ENCODE peak calls at places on chromosomes 5 and 9, in four cellular contexts. One of them, this sample, is unnamed.

GRCh38 chr5:36876965-36877666 is 547 bp downstream of the NIPBL start:
- DNase-seq in upper lobe of left lung: peak
- DNase-seq in foreskin keratinocyte: peak
- DNase-seq in fibroblast of lung: peak
- DNase-seq in this sample: no peak

GRCh38 chr9:96203867-96204412 is 98.0 kb downstream of the HSD17B3 start:
- DNase-seq in upper lobe of left lung: no peak
- DNase-seq in foreskin keratinocyte: no peak
- DNase-seq in fibroblast of lung: peak
- DNase-seq in this sample: no peak

GRCh38 chr5:178940569-178941360 is at the start of gene ZNF454:
- DNase-seq in upper lobe of left lung: peak
- DNase-seq in foreskin keratinocyte: peak
- DNase-seq in fibroblast of lung: peak
- DNase-seq in this sample: peak

GRCh38 chr9:112094948-112095779 is 79.9 kb downstream of the SUSD1 start:
- DNase-seq in upper lobe of left lung: no peak
- DNase-seq in foreskin keratinocyte: no peak
- DNase-seq in fibroblast of lung: no peak
- DNase-seq in this sample: no peak

GRCh38 chr5:171986772-171987171 is 19.7 kb downstream of the FBXW11 start:
- DNase-seq in upper lobe of left lung: no peak
- DNase-seq in foreskin keratinocyte: no peak
- DNase-seq in fibroblast of lung: no peak
- DNase-seq in this sample: no peak

GRCh38 chr9:108347463-108348153 is 508.2 kb downstream of the ACTL7B start:
- DNase-seq in upper lobe of left lung: no peak
- DNase-seq in foreskin keratinocyte: no peak
- DNase-seq in fibroblast of lung: no peak
- DNase-seq in this sample: no peak

GRCh38 chr5:15522141-15522540 is 22.2 kb downstream of the FBXL7 start:
- DNase-seq in upper lobe of left lung: no peak
- DNase-seq in foreskin keratinocyte: no peak
- DNase-seq in fibroblast of lung: no peak
- DNase-seq in this sample: no peak

GRCh38 chr9:15135167-15135792 is 171.7 kb downstream of the TTC39B start:
- DNase-seq in upper lobe of left lung: peak
- DNase-seq in foreskin keratinocyte: no peak
- DNase-seq in fibroblast of lung: peak
- DNase-seq in this sample: no peak

GRCh38 chr9:21579209-21579608 is 97.1 kb upstream of the IFNE start:
- DNase-seq in upper lobe of left lung: no peak
- DNase-seq in foreskin keratinocyte: no peak
- DNase-seq in fibroblast of lung: peak
- DNase-seq in this sample: no peak

GRCh38 chr5:110769282-110769681 is 30.5 kb downstream of the SLC25A46 start:
- DNase-seq in upper lobe of left lung: no peak
- DNase-seq in foreskin keratinocyte: no peak
- DNase-seq in fibroblast of lung: peak
- DNase-seq in this sample: no peak

GRCh38 chr9:133425049-133425632 is 3.0 kb downstream of the ADAMTS13 start:
- DNase-seq in upper lobe of left lung: no peak
- DNase-seq in foreskin keratinocyte: no peak
- DNase-seq in fibroblast of lung: no peak
- DNase-seq in this sample: no peak

GRCh38 chr5:180976518-180976917 is 12.1 kb upstream of the BTNL3 start:
- DNase-seq in upper lobe of left lung: no peak
- DNase-seq in foreskin keratinocyte: no peak
- DNase-seq in fibroblast of lung: no peak
- DNase-seq in this sample: no peak

GRCh38 chr5:110900829-110901228 is 162.0 kb downstream of the SLC25A46 start:
- DNase-seq in upper lobe of left lung: no peak
- DNase-seq in foreskin keratinocyte: peak
- DNase-seq in fibroblast of lung: peak
- DNase-seq in this sample: peak

GRCh38 chr5:29150840-29151239 is 2042.6 kb upstream of the CDH6 start:
- DNase-seq in upper lobe of left lung: no peak
- DNase-seq in foreskin keratinocyte: no peak
- DNase-seq in fibroblast of lung: no peak
- DNase-seq in this sample: no peak

GRCh38 chr5:7540806-7541205 is 144.9 kb downstream of the ADCY2 start:
- DNase-seq in upper lobe of left lung: no peak
- DNase-seq in foreskin keratinocyte: no peak
- DNase-seq in fibroblast of lung: no peak
- DNase-seq in this sample: no peak

GRCh38 chr5:174559141-174559540 is 165.2 kb upstream of the MSX2 start:
- DNase-seq in upper lobe of left lung: no peak
- DNase-seq in foreskin keratinocyte: peak
- DNase-seq in fibroblast of lung: peak
- DNase-seq in this sample: no peak

GRCh38 chr9:134877541-134877940 is 3.1 kb upstream of the FCN2 start:
- DNase-seq in upper lobe of left lung: no peak
- DNase-seq in foreskin keratinocyte: no peak
- DNase-seq in fibroblast of lung: no peak
- DNase-seq in this sample: no peak

GRCh38 chr5:72067682-72068470 is 39.4 kb upstream of the MAP1B start:
- DNase-seq in upper lobe of left lung: no peak
- DNase-seq in foreskin keratinocyte: peak
- DNase-seq in fibroblast of lung: peak
- DNase-seq in this sample: peak

GRCh38 chr9:75333624-75334023 is 245.3 kb downstream of the OSTF1 start:
- DNase-seq in upper lobe of left lung: no peak
- DNase-seq in foreskin keratinocyte: no peak
- DNase-seq in fibroblast of lung: no peak
- DNase-seq in this sample: no peak

GRCh38 chr9:136502196-136502595 is 19.4 kb upstream of the SEC16A start:
- DNase-seq in upper lobe of left lung: no peak
- DNase-seq in foreskin keratinocyte: no peak
- DNase-seq in fibroblast of lung: no peak
- DNase-seq in this sample: no peak

GRCh38 chr5:150153957-150154617 is 1.6 kb downstream of the PDGFRB start:
- DNase-seq in upper lobe of left lung: no peak
- DNase-seq in foreskin keratinocyte: no peak
- DNase-seq in fibroblast of lung: peak
- DNase-seq in this sample: no peak

GRCh38 chr5:91418158-91418557 is 35.0 kb upstream of the ARRDC3 start:
- DNase-seq in upper lobe of left lung: no peak
- DNase-seq in foreskin keratinocyte: no peak
- DNase-seq in fibroblast of lung: no peak
- DNase-seq in this sample: no peak

GRCh38 chr9:6506571-6506970 is 93.6 kb downstream of the UHRF2 start:
- DNase-seq in upper lobe of left lung: no peak
- DNase-seq in foreskin keratinocyte: peak
- DNase-seq in fibroblast of lung: peak
- DNase-seq in this sample: peak

GRCh38 chr5:153159611-153160010 is 330.9 kb upstream of the GRIA1 start:
- DNase-seq in upper lobe of left lung: no peak
- DNase-seq in foreskin keratinocyte: peak
- DNase-seq in fibroblast of lung: peak
- DNase-seq in this sample: no peak

GRCh38 chr9:100534401-100534800 is 43.5 kb upstream of the CAVIN4 start:
- DNase-seq in upper lobe of left lung: no peak
- DNase-seq in foreskin keratinocyte: no peak
- DNase-seq in fibroblast of lung: no peak
- DNase-seq in this sample: no peak

GRCh38 chr9:35791321-35791921 is at the start of gene NPR2:
- DNase-seq in upper lobe of left lung: no peak
- DNase-seq in foreskin keratinocyte: no peak
- DNase-seq in fibroblast of lung: peak
- DNase-seq in this sample: no peak

GRCh38 chr9:111794837-111795556 is at the start of gene SHOC1:
- DNase-seq in upper lobe of left lung: no peak
- DNase-seq in foreskin keratinocyte: no peak
- DNase-seq in fibroblast of lung: no peak
- DNase-seq in this sample: no peak

GRCh38 chr5:151071021-151071420 is 9.8 kb downstream of the TNIP1 start:
- DNase-seq in upper lobe of left lung: no peak
- DNase-seq in foreskin keratinocyte: no peak
- DNase-seq in fibroblast of lung: no peak
- DNase-seq in this sample: no peak

GRCh38 chr5:149471406-149472183 is 79.6 kb downstream of the CSNK1A1 start:
- DNase-seq in upper lobe of left lung: no peak
- DNase-seq in foreskin keratinocyte: no peak
- DNase-seq in fibroblast of lung: peak
- DNase-seq in this sample: no peak

GRCh38 chr9:4617752-4618151 is 44.3 kb upstream of the PLPP6 start:
- DNase-seq in upper lobe of left lung: no peak
- DNase-seq in foreskin keratinocyte: no peak
- DNase-seq in fibroblast of lung: no peak
- DNase-seq in this sample: no peak

GRCh38 chr5:66949066-66949465 is 247.5 kb downstream of the CD180 start:
- DNase-seq in upper lobe of left lung: no peak
- DNase-seq in foreskin keratinocyte: no peak
- DNase-seq in fibroblast of lung: no peak
- DNase-seq in this sample: no peak

GRCh38 chr9:135221951-135222631 is 134.6 kb downstream of the OLFM1 start:
- DNase-seq in upper lobe of left lung: no peak
- DNase-seq in foreskin keratinocyte: no peak
- DNase-seq in fibroblast of lung: no peak
- DNase-seq in this sample: no peak

GRCh38 chr9:12798066-12798770 is 23.4 kb downstream of the LURAP1L start:
- DNase-seq in upper lobe of left lung: no peak
- DNase-seq in foreskin keratinocyte: peak
- DNase-seq in fibroblast of lung: no peak
- DNase-seq in this sample: no peak

GRCh38 chr5:68460147-68460760 is 244.7 kb downstream of the PIK3R1 start:
- DNase-seq in upper lobe of left lung: no peak
- DNase-seq in foreskin keratinocyte: no peak
- DNase-seq in fibroblast of lung: peak
- DNase-seq in this sample: no peak

GRCh38 chr5:168446987-168447386 is 39.3 kb upstream of the RARS1 start:
- DNase-seq in upper lobe of left lung: no peak
- DNase-seq in foreskin keratinocyte: no peak
- DNase-seq in fibroblast of lung: no peak
- DNase-seq in this sample: no peak

GRCh38 chr9:18260527-18260926 is 213.4 kb upstream of the ADAMTSL1 start:
- DNase-seq in upper lobe of left lung: no peak
- DNase-seq in foreskin keratinocyte: no peak
- DNase-seq in fibroblast of lung: peak
- DNase-seq in this sample: no peak

GRCh38 chr5:146440870-146441495 is 6.2 kb upstream of the TCERG1 start:
- DNase-seq in upper lobe of left lung: no peak
- DNase-seq in foreskin keratinocyte: no peak
- DNase-seq in fibroblast of lung: no peak
- DNase-seq in this sample: no peak

GRCh38 chr5:95823738-95824609 is 1.4 kb upstream of the GLRX start:
- DNase-seq in upper lobe of left lung: peak
- DNase-seq in foreskin keratinocyte: no peak
- DNase-seq in fibroblast of lung: peak
- DNase-seq in this sample: no peak

GRCh38 chr5:180156141-180156540 is 52.9 kb downstream of the RASGEF1C start:
- DNase-seq in upper lobe of left lung: no peak
- DNase-seq in foreskin keratinocyte: no peak
- DNase-seq in fibroblast of lung: no peak
- DNase-seq in this sample: no peak

GRCh38 chr9:36971935-36972488 is 62.1 kb downstream of the PAX5 start:
- DNase-seq in upper lobe of left lung: no peak
- DNase-seq in foreskin keratinocyte: no peak
- DNase-seq in fibroblast of lung: no peak
- DNase-seq in this sample: no peak

GRCh38 chr9:36980148-36980974 is 53.7 kb downstream of the PAX5 start:
- DNase-seq in upper lobe of left lung: no peak
- DNase-seq in foreskin keratinocyte: no peak
- DNase-seq in fibroblast of lung: no peak
- DNase-seq in this sample: no peak

GRCh38 chr9:36974731-36975130 is 59.3 kb downstream of the PAX5 start:
- DNase-seq in upper lobe of left lung: no peak
- DNase-seq in foreskin keratinocyte: no peak
- DNase-seq in fibroblast of lung: no peak
- DNase-seq in this sample: no peak

GRCh38 chr9:36976371-36977030 is 57.6 kb downstream of the PAX5 start:
- DNase-seq in upper lobe of left lung: no peak
- DNase-seq in foreskin keratinocyte: peak
- DNase-seq in fibroblast of lung: no peak
- DNase-seq in this sample: peak
- H3K27ac ChIP-seq in upper lobe of left lung: no peak
- H3K27ac ChIP-seq in foreskin keratinocyte: no peak
- H3K27ac ChIP-seq in fibroblast of lung: no peak
- H3K27ac ChIP-seq in this sample: no peak

GRCh38 chr9:99445920-99446319 is 223.8 kb downstream of the SEC61B start:
- DNase-seq in upper lobe of left lung: no peak
- DNase-seq in foreskin keratinocyte: no peak
- DNase-seq in fibroblast of lung: no peak
- DNase-seq in this sample: no peak
- H3K27ac ChIP-seq in upper lobe of left lung: peak
- H3K27ac ChIP-seq in foreskin keratinocyte: no peak
- H3K27ac ChIP-seq in fibroblast of lung: peak
- H3K27ac ChIP-seq in this sample: peak

GRCh38 chr9:79256691-79257213 is 315.0 kb upstream of the TLE4 start:
- DNase-seq in upper lobe of left lung: no peak
- DNase-seq in foreskin keratinocyte: peak
- DNase-seq in fibroblast of lung: peak
- DNase-seq in this sample: peak
- H3K27ac ChIP-seq in upper lobe of left lung: no peak
- H3K27ac ChIP-seq in foreskin keratinocyte: no peak
- H3K27ac ChIP-seq in fibroblast of lung: no peak
- H3K27ac ChIP-seq in this sample: no peak

DNA sequence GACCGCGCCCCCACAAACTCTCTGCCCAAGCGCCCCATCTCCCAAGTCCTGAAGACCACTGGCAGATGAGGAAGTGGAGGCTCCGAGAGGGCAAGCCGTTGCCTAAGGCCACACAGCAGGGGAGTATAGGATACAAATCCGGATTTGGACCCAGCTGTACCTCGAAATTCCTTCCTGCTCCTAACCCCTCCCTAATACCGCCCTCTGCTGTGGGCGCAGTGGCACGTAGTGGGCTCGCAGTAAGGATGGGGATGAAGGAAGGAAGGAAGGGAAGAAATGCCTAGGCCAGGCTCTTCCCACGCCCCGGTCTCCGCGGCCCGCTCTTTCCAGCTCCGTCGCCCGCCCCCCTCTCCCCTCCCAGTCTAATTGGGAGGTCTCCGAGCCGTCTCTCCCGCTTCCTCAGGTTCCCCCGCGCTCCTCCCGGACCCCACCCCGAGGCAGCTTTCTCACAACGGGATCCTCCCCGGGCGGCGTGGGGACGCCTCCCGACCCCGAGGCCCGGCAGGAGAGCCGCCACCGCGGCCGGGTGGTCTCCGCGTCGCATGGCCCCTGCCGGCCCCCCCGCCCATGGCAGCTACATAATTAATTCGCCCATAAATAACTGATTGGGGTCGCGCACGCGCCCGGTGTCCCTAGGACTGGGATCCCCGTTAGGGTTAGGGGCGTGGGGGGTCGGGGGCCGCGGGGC is 138.9 kb downstream of the C9orf50 start:
- DNase-seq in upper lobe of left lung: no peak
- DNase-seq in foreskin keratinocyte: no peak
- DNase-seq in fibroblast of lung: peak
- DNase-seq in this sample: no peak
- H3K27ac ChIP-seq in upper lobe of left lung: peak
- H3K27ac ChIP-seq in foreskin keratinocyte: peak
- H3K27ac ChIP-seq in fibroblast of lung: peak
- H3K27ac ChIP-seq in this sample: peak